ENCODE peak calls at places on chromosomes 12 and 14, in nine cellular contexts. K is heart left ventricle, M is ascending aorta, W is right lobe of liver, A is tibial nerve, B is OCI-LY7, L is ovary, T is brain microvascular endothelial cell, Y is right atrium auricular region. U is an unnamed sample.

GRCh38 chr12:95996034-95996658 is at the start of gene HAL:
- DNase-seq in K (no peak), M (no peak), W (peak), A (no peak), B (no peak), L (no peak), T (no peak), Y (peak), U (no peak)

GRCh38 chr14:71354801-71355200 is 447.5 kb downstream of the PCNX1 start:
- DNase-seq in K (no peak), M (no peak), W (no peak), A (no peak), B (no peak), L (no peak), T (no peak), Y (no peak), U (no peak)

GRCh38 chr14:42742084-42742483 is 1135.4 kb downstream of the LRFN5 start:
- DNase-seq in K (no peak), M (no peak), W (no peak), A (no peak), B (no peak), L (no peak), T (no peak), Y (no peak), U (no peak)

GRCh38 chr12:646303-647038 is 16.8 kb downstream of the NINJ2 start:
- DNase-seq in K (peak), M (peak), W (peak), A (peak), B (no peak), L (peak), T (no peak), Y (peak), U (peak)

GRCh38 chr12:11482955-11483354 is 87.6 kb upstream of the PRB2 start:
- DNase-seq in K (no peak), M (no peak), W (no peak), A (no peak), B (no peak), L (no peak), T (peak), Y (no peak), U (no peak)

GRCh38 chr12:65655074-65655493 is 169.2 kb upstream of the HMGA2 start:
- DNase-seq in K (no peak), M (no peak), W (no peak), A (no peak), B (no peak), L (no peak), T (no peak), Y (no peak), U (no peak)

GRCh38 chr12:94202245-94203180 is 54.1 kb downstream of the PLXNC1 start:
- DNase-seq in K (no peak), M (no peak), W (no peak), A (no peak), B (peak), L (no peak), T (no peak), Y (no peak), U (no peak)

GRCh38 chr12:6276936-6277615 is 33.4 kb upstream of the PLEKHG6 start:
- DNase-seq in K (no peak), M (no peak), W (no peak), A (no peak), B (no peak), L (no peak), T (no peak), Y (no peak), U (no peak)

DNA sequence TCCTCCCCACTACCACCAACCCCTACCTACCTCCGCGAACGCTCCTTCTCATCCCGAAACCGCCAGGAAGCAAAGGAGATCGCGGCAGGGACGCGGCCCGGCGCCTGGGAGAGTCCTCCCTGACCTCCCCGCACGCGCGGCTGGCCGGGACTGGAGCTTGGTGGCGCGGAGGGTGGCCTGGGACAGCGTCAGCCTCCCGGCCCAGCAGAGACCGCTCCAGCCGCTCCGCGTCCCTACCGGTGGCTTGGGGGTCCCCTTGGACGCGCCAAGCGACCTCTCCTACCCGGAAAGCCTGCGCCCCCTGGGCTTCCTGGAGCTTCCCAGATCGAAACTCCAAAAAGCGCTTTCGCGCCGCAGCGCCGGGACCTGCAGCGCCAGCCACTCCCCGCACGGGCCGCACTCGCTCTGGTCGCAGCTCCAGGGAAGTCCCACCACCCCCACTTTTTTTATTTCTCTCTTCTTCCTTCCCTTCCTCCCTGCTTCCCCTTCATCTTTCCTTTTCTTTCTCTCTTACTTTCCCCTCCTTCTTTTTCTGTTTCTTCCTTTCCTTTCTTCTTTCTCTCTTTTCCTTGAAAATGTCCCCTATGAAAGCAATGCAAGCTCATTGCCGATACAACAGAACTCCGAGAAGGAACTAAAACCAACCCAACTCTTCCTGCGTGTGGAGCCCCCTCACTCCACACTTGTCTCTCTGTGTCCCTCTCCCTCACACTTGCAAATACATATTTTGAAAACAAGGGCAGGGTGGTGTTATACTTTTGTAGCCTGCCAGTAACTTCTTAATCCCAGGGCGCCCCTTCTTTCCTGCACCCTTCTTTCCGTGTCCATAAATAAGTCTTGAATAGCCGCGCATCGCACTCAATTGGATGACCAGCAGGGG is 3.8 kb downstream of the DIO3 start:
- DNase-seq in K (peak), M (no peak), W (no peak), A (no peak), B (no peak), L (no peak), T (no peak), Y (no peak), U (no peak)
- TF ChIP-seq CTCF in K (no peak), M (no peak), W (no peak), A (no peak), B (peak), L (no peak), T (no peak), Y (no peak), U (no peak)

GRCh38 chr12:14275111-14275510 is 90.4 kb upstream of the ATF7IP start:
- DNase-seq in K (no peak), M (no peak), W (no peak), A (no peak), B (no peak), L (no peak), T (no peak), Y (no peak), U (no peak)

GRCh38 chr12:14270392-14270791 is 95.1 kb upstream of the ATF7IP start:
- DNase-seq in K (no peak), M (no peak), W (no peak), A (no peak), B (no peak), L (no peak), T (no peak), Y (no peak), U (no peak)

GRCh38 chr12:14272954-14273910 is 92.2 kb upstream of the ATF7IP start:
- DNase-seq in K (no peak), M (no peak), W (no peak), A (no peak), B (peak), L (no peak), T (no peak), Y (no peak), U (no peak)

GRCh38 chr12:14275886-14276285 is 89.6 kb upstream of the ATF7IP start:
- DNase-seq in K (no peak), M (no peak), W (no peak), A (no peak), B (no peak), L (no peak), T (no peak), Y (no peak), U (no peak)

GRCh38 chr12:14273911-14274306 is 91.6 kb upstream of the ATF7IP start:
- DNase-seq in K (no peak), M (no peak), W (no peak), A (no peak), B (peak), L (no peak), T (peak), Y (no peak), U (no peak)
- H3K27ac ChIP-seq in K (no peak), M (no peak), W (no peak), A (peak), B (peak), L (no peak), T (peak), Y (no peak), U (peak)

GRCh38 chr12:15546102-15546701 is 223.9 kb downstream of the PTPRO start:
- DNase-seq in K (no peak), M (no peak), W (no peak), A (no peak), B (peak), L (no peak), T (no peak), Y (no peak), U (no peak)
- H3K4me3 ChIP-seq in K (no peak), M (peak), W (no peak), A (peak), B (no peak), L (no peak), T (no peak), Y (no peak), U (no peak)

GRCh38 chr12:93098077-93098476 is 169.0 kb upstream of the EEA1 start:
- DNase-seq in K (no peak), M (peak), W (peak), A (peak), B (peak), L (peak), T (peak), Y (peak), U (no peak)
- TF ChIP-seq CTCF in K (peak), M (peak), W (peak), A (peak), B (peak), L (no peak), T (peak), Y (peak), U (peak)

GRCh38 chr14:63470877-63471565 is 72.2 kb downstream of the PPP2R5E start:
- DNase-seq in K (no peak), M (no peak), W (no peak), A (no peak), B (no peak), L (no peak), T (no peak), Y (no peak), U (no peak)
- H3K27ac ChIP-seq in K (no peak), M (no peak), W (peak), A (no peak), B (no peak), L (no peak), T (peak), Y (no peak), U (no peak)

U was measured in heart right ventricle.